ENCODE peak calls at places on chromosomes 6 and 20, in eight cellular contexts. One of them, this sample, is unnamed.
A peak's percentile ranks its signal among the peaks of the same experiment; 100 is the strongest.

GRCh38 chr6:5025911-5026819 is 22.3 kb upstream of the RPP40 start:
- DNase-seq in right atrium auricular region: peak; percentile 64
- DNase-seq in tibial artery: peak; percentile 85
- DNase-seq in CD4-positive, alpha-beta memory T cell: no peak
- DNase-seq in heart left ventricle: peak; percentile 64
- DNase-seq in endodermal cell: peak; percentile 89
- DNase-seq in HL-60: peak; percentile 54
- DNase-seq in pancreas: peak; percentile 57
- DNase-seq in this sample: peak; percentile 80

GRCh38 chr6:17156112-17156921 is 54.5 kb downstream of the STMND1 start:
- DNase-seq in heart left ventricle: peak; percentile 58
- DNase-seq in right atrium auricular region: peak; percentile 74
- DNase-seq in CD4-positive, alpha-beta memory T cell: peak; percentile 46
- DNase-seq in endodermal cell: peak; percentile 84
- DNase-seq in pancreas: peak; percentile 50
- DNase-seq in tibial artery: peak; percentile 73
- DNase-seq in HL-60: peak; percentile 49
- DNase-seq in this sample: no peak

GRCh38 chr20:46157625-46158024 is 39.5 kb downstream of the CD40 start:
- DNase-seq in endodermal cell: no peak
- DNase-seq in HL-60: no peak
- DNase-seq in heart left ventricle: no peak
- DNase-seq in CD4-positive, alpha-beta memory T cell: no peak
- DNase-seq in pancreas: no peak
- DNase-seq in right atrium auricular region: no peak
- DNase-seq in tibial artery: no peak
- DNase-seq in this sample: no peak

GRCh38 chr20:5065489-5066383 is 54.0 kb downstream of the PCNA start:
- DNase-seq in heart left ventricle: peak; percentile 45
- DNase-seq in right atrium auricular region: peak; percentile 78
- DNase-seq in CD4-positive, alpha-beta memory T cell: no peak
- DNase-seq in endodermal cell: peak; percentile 72
- DNase-seq in pancreas: peak; percentile 85
- DNase-seq in HL-60: peak; percentile 92
- DNase-seq in tibial artery: peak; percentile 96
- DNase-seq in this sample: peak; percentile 86

GRCh38 chr6:102742033-102742432 is 1348.5 kb downstream of the GRIK2 start:
- DNase-seq in CD4-positive, alpha-beta memory T cell: no peak
- DNase-seq in right atrium auricular region: no peak
- DNase-seq in pancreas: no peak
- DNase-seq in tibial artery: no peak
- DNase-seq in endodermal cell: no peak
- DNase-seq in heart left ventricle: no peak
- DNase-seq in HL-60: no peak
- DNase-seq in this sample: no peak

GRCh38 chr6:161434331-161434730 is 160.5 kb upstream of the AGPAT4 start:
- DNase-seq in CD4-positive, alpha-beta memory T cell: no peak
- DNase-seq in pancreas: peak; percentile 40
- DNase-seq in tibial artery: no peak
- DNase-seq in HL-60: no peak
- DNase-seq in endodermal cell: no peak
- DNase-seq in right atrium auricular region: no peak
- DNase-seq in heart left ventricle: peak; percentile 26
- DNase-seq in this sample: peak; percentile 36

GRCh38 chr20:36352843-36353553 is 46.9 kb downstream of the DLGAP4 start:
- DNase-seq in endodermal cell: peak; percentile 69
- DNase-seq in pancreas: no peak
- DNase-seq in tibial artery: no peak
- DNase-seq in CD4-positive, alpha-beta memory T cell: no peak
- DNase-seq in HL-60: no peak
- DNase-seq in right atrium auricular region: no peak
- DNase-seq in heart left ventricle: no peak
- DNase-seq in this sample: no peak

GRCh38 chr6:129628101-129628815 is 81.7 kb downstream of the ARHGAP18 start:
- DNase-seq in HL-60: no peak
- DNase-seq in tibial artery: no peak
- DNase-seq in right atrium auricular region: no peak
- DNase-seq in pancreas: no peak
- DNase-seq in heart left ventricle: no peak
- DNase-seq in endodermal cell: no peak
- DNase-seq in CD4-positive, alpha-beta memory T cell: no peak
- DNase-seq in this sample: no peak

GRCh38 chr20:19688031-19688806 is 69.8 kb upstream of the RIN2 start:
- DNase-seq in CD4-positive, alpha-beta memory T cell: no peak
- DNase-seq in endodermal cell: peak; percentile 88
- DNase-seq in tibial artery: peak; percentile 88
- DNase-seq in HL-60: peak; percentile 6
- DNase-seq in heart left ventricle: peak; percentile 86
- DNase-seq in right atrium auricular region: peak; percentile 84
- DNase-seq in pancreas: peak; percentile 44
- DNase-seq in this sample: no peak

GRCh38 chr6:41878961-41879405 is 16.2 kb downstream of the USP49 start:
- DNase-seq in heart left ventricle: no peak
- DNase-seq in CD4-positive, alpha-beta memory T cell: no peak
- DNase-seq in tibial artery: no peak
- DNase-seq in HL-60: no peak
- DNase-seq in pancreas: no peak
- DNase-seq in right atrium auricular region: no peak
- DNase-seq in endodermal cell: no peak
- DNase-seq in this sample: no peak

GRCh38 chr20:24462461-24463010 is 6.9 kb upstream of the SYNDIG1 start:
- DNase-seq in heart left ventricle: no peak
- DNase-seq in tibial artery: no peak
- DNase-seq in HL-60: no peak
- DNase-seq in endodermal cell: no peak
- DNase-seq in pancreas: no peak
- DNase-seq in right atrium auricular region: no peak
- DNase-seq in CD4-positive, alpha-beta memory T cell: no peak
- DNase-seq in this sample: no peak

GRCh38 chr6:21946298-21946783 is 350.5 kb downstream of the PRL start:
- DNase-seq in CD4-positive, alpha-beta memory T cell: no peak
- DNase-seq in right atrium auricular region: no peak
- DNase-seq in endodermal cell: no peak
- DNase-seq in pancreas: no peak
- DNase-seq in heart left ventricle: no peak
- DNase-seq in HL-60: no peak
- DNase-seq in tibial artery: no peak
- DNase-seq in this sample: no peak

GRCh38 chr6:11174245-11174616 is 58.2 kb downstream of the NEDD9 start:
- DNase-seq in tibial artery: no peak
- DNase-seq in heart left ventricle: no peak
- DNase-seq in endodermal cell: no peak
- DNase-seq in HL-60: peak; percentile 35
- DNase-seq in pancreas: no peak
- DNase-seq in right atrium auricular region: no peak
- DNase-seq in CD4-positive, alpha-beta memory T cell: no peak
- DNase-seq in this sample: no peak

GRCh38 chr6:11171952-11172351 is 60.4 kb upstream of the ERVFRD-1 start:
- DNase-seq in heart left ventricle: no peak
- DNase-seq in tibial artery: no peak
- DNase-seq in HL-60: no peak
- DNase-seq in endodermal cell: no peak
- DNase-seq in right atrium auricular region: no peak
- DNase-seq in pancreas: no peak
- DNase-seq in CD4-positive, alpha-beta memory T cell: no peak
- DNase-seq in this sample: no peak

GRCh38 chr6:11168091-11168635 is 56.6 kb upstream of the ERVFRD-1 start:
- DNase-seq in endodermal cell: no peak
- DNase-seq in pancreas: no peak
- DNase-seq in CD4-positive, alpha-beta memory T cell: no peak
- DNase-seq in tibial artery: no peak
- DNase-seq in right atrium auricular region: no peak
- DNase-seq in heart left ventricle: no peak
- DNase-seq in HL-60: no peak
- DNase-seq in this sample: no peak

GRCh38 chr6:11177271-11177670 is 55.2 kb downstream of the NEDD9 start:
- DNase-seq in HL-60: no peak
- DNase-seq in heart left ventricle: no peak
- DNase-seq in tibial artery: no peak
- DNase-seq in pancreas: no peak
- DNase-seq in CD4-positive, alpha-beta memory T cell: no peak
- DNase-seq in endodermal cell: no peak
- DNase-seq in right atrium auricular region: no peak
- DNase-seq in this sample: no peak

GRCh38 chr6:11172501-11173337 is 59.7 kb downstream of the NEDD9 start:
- DNase-seq in right atrium auricular region: peak; percentile 74
- DNase-seq in pancreas: peak; percentile 51
- DNase-seq in endodermal cell: peak; percentile 94
- DNase-seq in HL-60: peak; percentile 43
- DNase-seq in CD4-positive, alpha-beta memory T cell: peak; percentile 56
- DNase-seq in heart left ventricle: peak; percentile 75
- DNase-seq in tibial artery: peak; percentile 77
- DNase-seq in this sample: peak; percentile 91
- H3K4me3 ChIP-seq in right atrium auricular region: no peak overlapping the region
- H3K4me3 ChIP-seq in pancreas: no peak overlapping the region
- H3K4me3 ChIP-seq in endodermal cell: no peak overlapping the region
- H3K4me3 ChIP-seq in HL-60: no peak overlapping the region
- H3K4me3 ChIP-seq in CD4-positive, alpha-beta memory T cell: peak overlapping the region; percentile 9
- H3K4me3 ChIP-seq in heart left ventricle: no peak overlapping the region
- H3K4me3 ChIP-seq in tibial artery: no peak overlapping the region
- H3K4me3 ChIP-seq in this sample: no peak overlapping the region

GRCh38 chr20:57589728-57590484 is 29.0 kb downstream of the PCK1 start:
- DNase-seq in CD4-positive, alpha-beta memory T cell: no peak
- DNase-seq in right atrium auricular region: no peak
- DNase-seq in endodermal cell: peak; percentile 53
- DNase-seq in pancreas: no peak
- DNase-seq in heart left ventricle: peak; percentile 8
- DNase-seq in HL-60: no peak
- DNase-seq in tibial artery: no peak
- DNase-seq in this sample: peak; percentile 56

GRCh38 chr20:57590485-57591288 is 29.5 kb downstream of the ZBP1 start:
- DNase-seq in heart left ventricle: peak; percentile 9
- DNase-seq in HL-60: no peak
- DNase-seq in pancreas: no peak
- DNase-seq in CD4-positive, alpha-beta memory T cell: no peak
- DNase-seq in right atrium auricular region: no peak
- DNase-seq in tibial artery: no peak
- DNase-seq in endodermal cell: no peak
- DNase-seq in this sample: peak; percentile 64

GRCh38 chr20:57592263-57593092 is 27.7 kb downstream of the ZBP1 start:
- DNase-seq in CD4-positive, alpha-beta memory T cell: no peak
- DNase-seq in tibial artery: no peak
- DNase-seq in pancreas: no peak
- DNase-seq in HL-60: no peak
- DNase-seq in endodermal cell: no peak
- DNase-seq in heart left ventricle: peak; percentile 7
- DNase-seq in right atrium auricular region: no peak
- DNase-seq in this sample: no peak

GRCh38 chr20:57593134-57593886 is 26.9 kb downstream of the ZBP1 start:
- DNase-seq in endodermal cell: peak; percentile 60
- DNase-seq in heart left ventricle: peak; percentile 22
- DNase-seq in CD4-positive, alpha-beta memory T cell: no peak
- DNase-seq in right atrium auricular region: no peak
- DNase-seq in tibial artery: no peak
- DNase-seq in HL-60: peak; percentile 2
- DNase-seq in pancreas: no peak
- DNase-seq in this sample: peak; percentile 78

GRCh38 chr20:57591289-57592229 is 28.7 kb downstream of the ZBP1 start:
- DNase-seq in right atrium auricular region: no peak
- DNase-seq in pancreas: no peak
- DNase-seq in CD4-positive, alpha-beta memory T cell: no peak
- DNase-seq in tibial artery: no peak
- DNase-seq in HL-60: no peak
- DNase-seq in heart left ventricle: peak; percentile 12
- DNase-seq in endodermal cell: no peak
- DNase-seq in this sample: no peak
- H3K27ac ChIP-seq in right atrium auricular region: no peak overlapping the region
- H3K27ac ChIP-seq in pancreas: no peak overlapping the region
- H3K27ac ChIP-seq in CD4-positive, alpha-beta memory T cell: no peak overlapping the region
- H3K27ac ChIP-seq in tibial artery: no peak overlapping the region
- H3K27ac ChIP-seq in HL-60: no peak overlapping the region
- H3K27ac ChIP-seq in heart left ventricle: no peak overlapping the region
- H3K27ac ChIP-seq in endodermal cell: no peak overlapping the region
- H3K27ac ChIP-seq in this sample: no peak overlapping the region

GRCh38 chr6:26403888-26404287 is 1.8 kb downstream of the BTN3A1 start:
- DNase-seq in endodermal cell: no peak
- DNase-seq in right atrium auricular region: no peak
- DNase-seq in HL-60: no peak
- DNase-seq in CD4-positive, alpha-beta memory T cell: no peak
- DNase-seq in tibial artery: no peak
- DNase-seq in pancreas: no peak
- DNase-seq in heart left ventricle: no peak
- DNase-seq in this sample: no peak

GRCh38 chr6:26400626-26401025 is 1.4 kb upstream of the BTN3A1 start:
- DNase-seq in heart left ventricle: no peak
- DNase-seq in HL-60: peak; percentile 48
- DNase-seq in right atrium auricular region: no peak
- DNase-seq in pancreas: no peak
- DNase-seq in tibial artery: no peak
- DNase-seq in endodermal cell: no peak
- DNase-seq in CD4-positive, alpha-beta memory T cell: no peak
- DNase-seq in this sample: no peak

GRCh38 chr6:26401987-26402658 is at the start of gene BTN3A1:
- DNase-seq in tibial artery: peak; percentile 80
- DNase-seq in endodermal cell: peak; percentile 72
- DNase-seq in HL-60: peak; percentile 66
- DNase-seq in heart left ventricle: peak; percentile 66
- DNase-seq in right atrium auricular region: peak; percentile 77
- DNase-seq in CD4-positive, alpha-beta memory T cell: peak; percentile 81
- DNase-seq in pancreas: peak; percentile 58
- DNase-seq in this sample: peak; percentile 90

GRCh38 chr6:26398555-26398954 is 3.5 kb upstream of the BTN3A1 start:
- DNase-seq in right atrium auricular region: no peak
- DNase-seq in CD4-positive, alpha-beta memory T cell: no peak
- DNase-seq in pancreas: no peak
- DNase-seq in endodermal cell: no peak
- DNase-seq in tibial artery: no peak
- DNase-seq in heart left ventricle: no peak
- DNase-seq in HL-60: no peak
- DNase-seq in this sample: no peak

DNA sequence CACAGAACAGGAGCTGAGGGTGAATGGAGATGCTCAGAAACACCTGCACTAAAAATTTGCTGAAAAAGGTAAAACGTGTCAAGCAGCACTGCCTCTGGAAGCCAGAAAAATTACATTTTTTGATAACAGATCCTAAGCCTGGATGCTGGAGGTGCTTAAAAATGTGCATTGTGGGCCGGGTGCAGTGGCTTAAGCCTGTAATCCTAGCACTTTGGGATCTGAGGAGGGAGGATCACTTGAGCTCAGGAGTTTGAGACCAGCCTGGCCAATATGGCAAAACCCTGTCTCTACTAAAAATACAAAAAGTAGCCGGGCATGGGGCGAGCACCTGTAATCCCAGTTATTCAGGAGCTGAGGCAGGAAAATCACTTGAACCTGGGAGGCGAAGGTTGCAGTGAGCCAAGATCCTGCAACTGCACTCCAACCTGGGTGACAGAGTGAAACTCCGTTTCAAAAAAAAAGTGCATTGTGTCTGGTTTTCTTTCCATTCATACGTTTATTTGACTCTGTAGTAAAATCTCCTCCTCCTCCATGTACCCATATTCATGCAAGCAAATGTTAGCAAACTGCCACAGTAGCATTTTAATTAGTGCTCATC is 587 bp upstream of the BTN3A1 start:
- DNase-seq in right atrium auricular region: no peak
- DNase-seq in pancreas: no peak
- DNase-seq in tibial artery: no peak
- DNase-seq in CD4-positive, alpha-beta memory T cell: no peak
- DNase-seq in heart left ventricle: no peak
- DNase-seq in HL-60: no peak
- DNase-seq in endodermal cell: no peak
- DNase-seq in this sample: no peak
- H3K4me3 ChIP-seq in right atrium auricular region: peak overlapping the region; percentile 51
- H3K4me3 ChIP-seq in pancreas: no peak overlapping the region
- H3K4me3 ChIP-seq in tibial artery: peak overlapping the region; percentile 66
- H3K4me3 ChIP-seq in CD4-positive, alpha-beta memory T cell: peak overlapping the region; percentile 91
- H3K4me3 ChIP-seq in heart left ventricle: peak overlapping the region; percentile 61
- H3K4me3 ChIP-seq in HL-60: no peak overlapping the region
- H3K4me3 ChIP-seq in endodermal cell: peak overlapping the region; percentile 80
- H3K4me3 ChIP-seq in this sample: peak overlapping the region; percentile 90

GRCh38 chr20:44171775-44172571 is 15.0 kb downstream of the JPH2 start:
- DNase-seq in right atrium auricular region: no peak
- DNase-seq in pancreas: no peak
- DNase-seq in endodermal cell: no peak
- DNase-seq in tibial artery: no peak
- DNase-seq in heart left ventricle: no peak
- DNase-seq in CD4-positive, alpha-beta memory T cell: no peak
- DNase-seq in HL-60: no peak
- DNase-seq in this sample: no peak
- H3K27ac ChIP-seq in right atrium auricular region: no peak overlapping the region
- H3K27ac ChIP-seq in pancreas: no peak overlapping the region
- H3K27ac ChIP-seq in endodermal cell: no peak overlapping the region
- H3K27ac ChIP-seq in tibial artery: peak overlapping the region; percentile 95
- H3K27ac ChIP-seq in heart left ventricle: peak overlapping the region; percentile 4
- H3K27ac ChIP-seq in CD4-positive, alpha-beta memory T cell: no peak overlapping the region
- H3K27ac ChIP-seq in HL-60: no peak overlapping the region
- H3K27ac ChIP-seq in this sample: no peak overlapping the region

This sample was measured in spleen.